ENCODE peak calls at places on chromosomes 4 and X, in seven cellular contexts. D, Y, Z, P, B, M and V are unnamed samples.
A peak's percentile ranks its signal among the peaks of the same experiment; 100 is the strongest.

GRCh38 chr4:83138979-83139378 is 24.4 kb upstream of the PLAC8 start:
- DNase-seq in Y (no peak), P (no peak), M (no peak), Z (no peak), B (no peak), D (peak; percentile 32), V (no peak)

GRCh38 chr4:98394134-98394533 is 132.9 kb downstream of the RAP1GDS1 start:
- DNase-seq in M (no peak), D (no peak), Y (no peak), B (no peak), P (no peak), Z (no peak), V (no peak)

GRCh38 chr4:38004887-38005286 is 44.7 kb downstream of the PTTG2 start:
- DNase-seq in P (no peak), Y (no peak), M (no peak), D (no peak), B (no peak), Z (no peak), V (no peak)

GRCh38 chrX:1534321-1535168 is 2.4 kb downstream of the P2RY8 start:
- DNase-seq in P (no peak), B (no peak), Y (no peak), Z (no peak), D (peak; percentile 49), M (no peak), V (no peak)

GRCh38 chr4:38322709-38323108 is 341.3 kb upstream of the KLF3 start:
- DNase-seq in M (peak; percentile 84), P (no peak), B (peak; percentile 61), D (no peak), Z (peak; percentile 56), Y (no peak), V (peak; percentile 75)

GRCh38 chr4:37816006-37816405 is 10.5 kb upstream of the PGM2 start:
- DNase-seq in M (no peak), Z (no peak), P (no peak), B (no peak), D (peak; percentile 11), Y (no peak), V (no peak)

GRCh38 chrX:11944486-11944885 is 186.4 kb downstream of the MSL3 start:
- DNase-seq in Z (no peak), M (peak; percentile 27), B (no peak), Y (peak; percentile 11), P (no peak), D (no peak), V (no peak)

GRCh38 chr4:186624951-186625350 is 69.6 kb upstream of the MTNR1A start:
- DNase-seq in Y (no peak), B (no peak), D (no peak), Z (no peak), P (no peak), M (no peak), V (no peak)

GRCh38 chrX:47992093-47992375 is 11.8 kb downstream of the ZNF182 start:
- DNase-seq in Z (no peak), D (no peak), Y (no peak), M (no peak), P (no peak), B (no peak), V (no peak)

GRCh38 chr4:123359449-123360306 is 36.9 kb upstream of the SPRY1 start:
- DNase-seq in Z (no peak), P (no peak), B (no peak), D (no peak), M (no peak), Y (no peak), V (no peak)

GRCh38 chrX:121301356-121301755 is 253.9 kb downstream of the GLUD2 start:
- DNase-seq in D (no peak), M (no peak), P (no peak), Z (no peak), B (no peak), Y (no peak), V (no peak)

GRCh38 chr4:172411180-172411579 is 598.0 kb downstream of the GALNTL6 start:
- DNase-seq in D (no peak), Z (no peak), P (no peak), M (no peak), Y (no peak), B (no peak), V (no peak)

GRCh38 chr4:112423591-112423990 is 92.4 kb downstream of the NEUROG2 start:
- DNase-seq in D (no peak), M (no peak), Z (no peak), P (no peak), Y (no peak), B (no peak), V (no peak)

DNA sequence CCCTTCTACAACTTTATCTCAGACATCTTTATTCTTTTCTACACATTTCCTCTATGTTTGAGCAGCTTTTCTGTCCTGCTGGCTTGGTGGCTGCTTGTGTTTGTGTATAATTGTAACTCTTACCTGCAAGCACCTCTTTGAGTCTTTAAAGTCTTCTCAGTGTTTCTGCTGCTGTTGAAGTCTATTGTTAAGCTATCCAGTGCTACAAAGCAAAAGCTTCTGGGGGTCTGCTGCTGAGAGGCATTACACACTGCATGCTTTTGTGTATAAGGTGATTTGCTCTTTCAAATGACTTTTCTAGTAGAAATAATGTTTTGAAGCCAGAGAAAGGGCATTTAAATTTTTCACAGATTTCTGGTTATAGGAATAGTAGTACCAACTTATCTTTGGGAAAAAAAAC is 241.8 kb downstream of the DTHD1 start:
- DNase-seq in B (no peak), Z (no peak), M (no peak), Y (no peak), D (no peak), P (no peak), V (no peak)
- H3K9me3 ChIP-seq in B (peaks cover 19% of the 10 kb centered on the region), Z (peaks cover 5% of the 10 kb centered on the region), M (no peaks in the 10 kb centered on the region), Y (no peaks in the 10 kb centered on the region), D (peaks cover 3% of the 10 kb centered on the region), P (no peaks in the 10 kb centered on the region), V (peaks cover 1% of the 10 kb centered on the region)

GRCh38 chr4:89298788-89299152 is 8.8 kb downstream of the GPRIN3 start:
- DNase-seq in P (no peak), M (no peak), D (peak; percentile 18), B (no peak), Z (no peak), Y (no peak), V (no peak)
- H3K4me3 ChIP-seq in P (peak overlapping the region; percentile 4), M (peak overlapping the region; percentile 84), D (peak overlapping the region; percentile 45), B (peak overlapping the region; percentile 47), Z (peak overlapping the region; percentile 33), Y (peak overlapping the region; percentile 42), V (no peak overlapping the region)

GRCh38 chr4:157674699-157675098 is 454.2 kb downstream of the GRIA2 start:
- DNase-seq in P (no peak), M (no peak), Z (no peak), D (no peak), Y (no peak), B (no peak), V (no peak)
- H3K27ac ChIP-seq in P (no peak overlapping the region), M (no peak overlapping the region), Z (no peak overlapping the region), D (no peak overlapping the region), Y (no peak overlapping the region), B (no peak overlapping the region), V (peak overlapping the region; percentile 45)

DNA sequence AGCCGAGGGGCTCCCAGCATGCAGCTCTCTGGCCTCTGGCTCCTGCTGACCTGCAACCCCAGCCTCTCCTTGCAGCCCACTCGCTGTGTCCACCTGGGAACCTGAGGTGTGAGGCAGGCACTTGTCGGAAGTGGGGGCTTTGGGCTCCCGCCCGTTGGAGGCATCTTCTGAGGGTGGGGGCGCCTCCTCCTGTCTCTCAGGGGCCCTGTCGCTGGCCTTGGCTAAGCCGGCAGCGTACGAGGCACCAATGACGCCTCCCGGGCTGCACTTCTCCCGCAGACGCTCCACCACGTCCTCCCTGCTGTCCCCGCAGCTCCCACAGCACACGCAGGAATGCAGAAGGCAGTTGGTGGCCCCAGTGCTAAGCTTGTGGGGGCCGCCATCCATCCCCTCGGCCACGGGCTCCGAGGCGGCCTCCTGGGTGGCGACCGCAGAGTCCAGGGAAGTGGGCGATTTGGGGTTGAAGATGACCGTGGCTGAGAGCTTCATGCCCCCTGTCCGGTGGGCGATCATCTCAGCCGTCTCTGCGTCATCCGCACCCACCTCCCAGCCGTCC is 42.5 kb upstream of the MXD4 start:
- DNase-seq in D (no peak), P (peak; percentile 29), M (no peak), Y (no peak), Z (no peak), B (no peak), V (no peak)
- H3K9me3 ChIP-seq in D (no peaks in the 10 kb centered on the region), P (no peaks in the 10 kb centered on the region), M (no peaks in the 10 kb centered on the region), Y (no peaks in the 10 kb centered on the region), Z (peaks cover 8% of the 10 kb centered on the region), B (peaks cover 23% of the 10 kb centered on the region), V (peaks cover 2% of the 10 kb centered on the region)

DNA sequence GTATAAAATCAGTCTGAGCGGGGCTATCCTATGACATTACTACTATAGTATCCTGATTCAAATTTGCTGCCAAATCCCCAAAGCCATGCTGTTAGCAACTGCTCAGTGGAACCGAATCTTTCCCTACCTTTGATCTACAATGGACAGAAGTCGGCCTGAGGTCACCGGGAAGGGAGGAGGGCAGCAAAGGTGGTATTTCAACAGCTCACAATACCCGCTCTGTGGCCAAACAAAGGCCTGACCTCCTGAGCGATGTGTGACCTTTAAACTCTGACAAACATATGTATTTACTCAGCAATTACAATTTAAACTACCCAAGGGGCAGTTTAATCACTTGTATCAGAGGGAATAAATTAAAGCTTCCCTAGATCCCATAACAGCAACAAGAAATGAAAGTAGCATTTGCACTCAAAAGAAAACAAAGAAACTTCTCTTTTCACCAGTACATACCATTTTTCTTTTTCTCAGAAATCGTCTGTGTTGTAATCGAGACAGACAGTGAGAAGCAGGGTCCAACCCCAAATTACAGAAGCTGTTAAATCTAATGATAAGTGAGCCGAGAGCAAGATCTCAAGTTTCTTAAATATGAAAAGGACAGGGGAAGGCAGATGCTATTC is 11.6 kb upstream of the TMEM128 start:
- DNase-seq in B (no peak), D (no peak), P (no peak), Y (no peak), Z (no peak), M (no peak), V (no peak)
- H3K4me3 ChIP-seq in B (no peak overlapping the region), D (no peak overlapping the region), P (no peak overlapping the region), Y (no peak overlapping the region), Z (no peak overlapping the region), M (no peak overlapping the region), V (no peak overlapping the region)

GRCh38 chr4:105191621-105192210 is 45.0 kb downstream of the TET2 start:
- DNase-seq in M (no peak), Y (no peak), P (no peak), D (no peak), B (no peak), Z (no peak), V (no peak)

GRCh38 chr4:105192474-105192873 is 45.8 kb downstream of the TET2 start:
- DNase-seq in B (no peak), P (no peak), Z (no peak), M (no peak), D (no peak), Y (no peak), V (no peak)

GRCh38 chr4:105194328-105195231 is 47.9 kb downstream of the TET2 start:
- DNase-seq in M (no peak), D (no peak), Y (no peak), P (no peak), B (no peak), Z (no peak), V (no peak)

GRCh38 chr4:105189855-105190650 is 43.4 kb downstream of the TET2 start:
- DNase-seq in P (no peak), D (no peak), Z (no peak), M (no peak), B (no peak), Y (no peak), V (no peak)

DNA sequence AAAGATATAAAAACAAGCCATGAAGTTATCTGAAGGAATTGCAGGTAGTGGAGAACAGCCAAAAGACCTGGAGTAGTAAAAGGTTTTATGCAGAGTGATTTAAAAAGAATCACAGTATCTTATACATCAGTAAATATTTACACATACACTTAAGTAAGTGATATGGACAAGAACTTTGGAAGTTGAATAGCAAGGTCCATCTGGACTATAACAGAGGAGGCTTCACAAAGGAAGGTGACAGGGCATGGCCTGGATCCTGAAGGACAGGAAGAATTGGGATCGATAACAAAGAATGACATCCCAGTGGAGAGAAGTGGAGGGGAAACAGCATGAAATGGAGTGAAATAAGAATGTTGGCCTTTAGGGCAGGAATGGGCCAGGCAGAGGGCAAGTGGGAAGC is 46.2 kb downstream of the TET2 start:
- DNase-seq in D (no peak), B (no peak), P (no peak), Z (no peak), Y (no peak), M (no peak), V (no peak)
- H3K27ac ChIP-seq in D (no peak overlapping the region), B (no peak overlapping the region), P (no peak overlapping the region), Z (no peak overlapping the region), Y (no peak overlapping the region), M (no peak overlapping the region), V (peak overlapping the region; percentile 78)